ENCODE peak calls at places on chromosomes 13 and 19, in four cellular contexts. One of them, this sample, is unnamed. For H3K4me1, the result is how much of the 10 kb centered on the place peaks cover.

GRCh38 chr13:106499905-106500304 is 35.6 kb downstream of the EFNB2 start:
- DNase-seq in astrocyte: peak
- DNase-seq in neural progenitor cell: no peak
- DNase-seq in IMR-90: peak
- DNase-seq in this sample: peak

GRCh38 chr19:11699931-11700794 is 38.6 kb downstream of the ZNF823 start:
- DNase-seq in astrocyte: peak
- DNase-seq in neural progenitor cell: peak
- DNase-seq in IMR-90: peak
- DNase-seq in this sample: peak

GRCh38 chr13:24212674-24213073 is 52.2 kb downstream of the SPATA13 start:
- DNase-seq in neural progenitor cell: no peak
- DNase-seq in astrocyte: no peak
- DNase-seq in IMR-90: no peak
- DNase-seq in this sample: no peak

GRCh38 chr19:4390862-4391693 is 9.3 kb downstream of the SH3GL1 start:
- DNase-seq in IMR-90: no peak
- DNase-seq in astrocyte: no peak
- DNase-seq in neural progenitor cell: no peak
- DNase-seq in this sample: no peak

GRCh38 chr19:56333506-56333905 is 18.9 kb upstream of the ZSCAN5A start:
- DNase-seq in neural progenitor cell: peak
- DNase-seq in IMR-90: peak
- DNase-seq in astrocyte: peak
- DNase-seq in this sample: peak

GRCh38 chr13:98548230-98548629 is 28.7 kb downstream of the STK24 start:
- DNase-seq in neural progenitor cell: no peak
- DNase-seq in IMR-90: peak
- DNase-seq in astrocyte: no peak
- DNase-seq in this sample: no peak

GRCh38 chr19:13207237-13208130 is 57.3 kb downstream of the IER2 start:
- DNase-seq in IMR-90: no peak
- DNase-seq in astrocyte: no peak
- DNase-seq in neural progenitor cell: peak
- DNase-seq in this sample: no peak

GRCh38 chr13:29498426-29499040 is 97.0 kb downstream of the SLC7A1 start:
- DNase-seq in astrocyte: no peak
- DNase-seq in IMR-90: no peak
- DNase-seq in neural progenitor cell: no peak
- DNase-seq in this sample: no peak

GRCh38 chr13:46609052-46609451 is 56.1 kb downstream of the LRCH1 start:
- DNase-seq in astrocyte: no peak
- DNase-seq in neural progenitor cell: no peak
- DNase-seq in IMR-90: no peak
- DNase-seq in this sample: no peak

GRCh38 chr13:57629391-57629804 is 2.1 kb upstream of the PCDH17 start:
- DNase-seq in IMR-90: no peak
- DNase-seq in neural progenitor cell: no peak
- DNase-seq in astrocyte: peak
- DNase-seq in this sample: no peak

GRCh38 chr13:32390484-32390883 is 37.4 kb downstream of the N4BP2L1 start:
- DNase-seq in IMR-90: no peak
- DNase-seq in neural progenitor cell: no peak
- DNase-seq in astrocyte: no peak
- DNase-seq in this sample: no peak

GRCh38 chr19:1901940-1902404 is 3.2 kb upstream of the ADAT3 start:
- DNase-seq in neural progenitor cell: no peak
- DNase-seq in astrocyte: no peak
- DNase-seq in IMR-90: no peak
- DNase-seq in this sample: no peak

GRCh38 chr13:84609716-84610115 is 727.4 kb upstream of the SLITRK1 start:
- DNase-seq in IMR-90: peak
- DNase-seq in astrocyte: peak
- DNase-seq in neural progenitor cell: no peak
- DNase-seq in this sample: no peak

GRCh38 chr13:98954313-98954712 is 23.6 kb downstream of the DOCK9 start:
- DNase-seq in astrocyte: no peak
- DNase-seq in neural progenitor cell: peak
- DNase-seq in IMR-90: no peak
- DNase-seq in this sample: no peak

GRCh38 chr13:45696610-45697226 is 5.4 kb upstream of the CBY2 start:
- DNase-seq in astrocyte: peak
- DNase-seq in neural progenitor cell: no peak
- DNase-seq in IMR-90: no peak
- DNase-seq in this sample: no peak

GRCh38 chr13:107466326-107466725 is 749.0 kb downstream of the LIG4 start:
- DNase-seq in IMR-90: peak
- DNase-seq in neural progenitor cell: no peak
- DNase-seq in astrocyte: peak
- DNase-seq in this sample: no peak

GRCh38 chr19:16628984-16629691 is 1.1 kb upstream of the MED26 start:
- DNase-seq in IMR-90: peak
- DNase-seq in astrocyte: no peak
- DNase-seq in neural progenitor cell: no peak
- DNase-seq in this sample: peak

GRCh38 chr19:44451687-44452086 is 3.4 kb upstream of the ZNF229 start:
- DNase-seq in IMR-90: no peak
- DNase-seq in astrocyte: no peak
- DNase-seq in neural progenitor cell: no peak
- DNase-seq in this sample: no peak

GRCh38 chr19:16457195-16457953 is 14.4 kb downstream of the EPS15L1 start:
- DNase-seq in astrocyte: peak
- DNase-seq in IMR-90: peak
- DNase-seq in neural progenitor cell: peak
- DNase-seq in this sample: no peak

GRCh38 chr13:26995159-26995558 is 176.5 kb downstream of the USP12 start:
- DNase-seq in neural progenitor cell: no peak
- DNase-seq in IMR-90: no peak
- DNase-seq in astrocyte: no peak
- DNase-seq in this sample: no peak

GRCh38 chr19:46945668-46946067 is 74.0 kb upstream of the NPAS1 start:
- DNase-seq in IMR-90: no peak
- DNase-seq in astrocyte: no peak
- DNase-seq in neural progenitor cell: no peak
- DNase-seq in this sample: no peak

GRCh38 chr13:65894049-65894448 is 1336.1 kb downstream of the PCDH9 start:
- DNase-seq in neural progenitor cell: no peak
- DNase-seq in astrocyte: no peak
- DNase-seq in IMR-90: no peak
- DNase-seq in this sample: no peak

GRCh38 chr13:95509521-95510315 is 42.8 kb upstream of the CLDN10 start:
- DNase-seq in astrocyte: peak
- DNase-seq in IMR-90: peak
- DNase-seq in neural progenitor cell: no peak
- DNase-seq in this sample: no peak

GRCh38 chr19:16463991-16464575 is 7.7 kb downstream of the EPS15L1 start:
- DNase-seq in astrocyte: peak
- DNase-seq in neural progenitor cell: no peak
- DNase-seq in IMR-90: peak
- DNase-seq in this sample: no peak

GRCh38 chr19:40274585-40275544 is 10.3 kb downstream of the AKT2 start:
- DNase-seq in astrocyte: no peak
- DNase-seq in neural progenitor cell: no peak
- DNase-seq in IMR-90: no peak
- DNase-seq in this sample: no peak

GRCh38 chr19:14089662-14090508 is 666 bp downstream of the SAMD1 start:
- DNase-seq in neural progenitor cell: peak
- DNase-seq in astrocyte: peak
- DNase-seq in IMR-90: peak
- DNase-seq in this sample: peak

GRCh38 chr19:44819246-44819832 is 10.4 kb downstream of the BCAM start:
- DNase-seq in astrocyte: no peak
- DNase-seq in neural progenitor cell: no peak
- DNase-seq in IMR-90: no peak
- DNase-seq in this sample: no peak

GRCh38 chr13:40271931-40272775 is 394.3 kb downstream of the FOXO1 start:
- DNase-seq in astrocyte: peak
- DNase-seq in neural progenitor cell: no peak
- DNase-seq in IMR-90: peak
- DNase-seq in this sample: no peak

GRCh38 chr13:99366075-99366987 is 59.1 kb upstream of the GPR183 start:
- DNase-seq in astrocyte: no peak
- DNase-seq in IMR-90: no peak
- DNase-seq in neural progenitor cell: no peak
- DNase-seq in this sample: no peak

GRCh38 chr19:18159810-18160209 is 6.8 kb downstream of the PIK3R2 start:
- DNase-seq in IMR-90: no peak
- DNase-seq in neural progenitor cell: no peak
- DNase-seq in astrocyte: no peak
- DNase-seq in this sample: no peak

GRCh38 chr13:40272776-40273139 is 393.7 kb downstream of the FOXO1 start:
- DNase-seq in neural progenitor cell: no peak
- DNase-seq in IMR-90: peak
- DNase-seq in astrocyte: peak
- DNase-seq in this sample: no peak

GRCh38 chr19:37329686-37330085 is 41.2 kb upstream of the ZNF527 start:
- DNase-seq in IMR-90: no peak
- DNase-seq in neural progenitor cell: peak
- DNase-seq in astrocyte: no peak
- DNase-seq in this sample: no peak

GRCh38 chr13:28684257-28684656 is 25.3 kb downstream of the POMP start:
- DNase-seq in neural progenitor cell: peak
- DNase-seq in astrocyte: no peak
- DNase-seq in IMR-90: no peak
- DNase-seq in this sample: no peak

DNA sequence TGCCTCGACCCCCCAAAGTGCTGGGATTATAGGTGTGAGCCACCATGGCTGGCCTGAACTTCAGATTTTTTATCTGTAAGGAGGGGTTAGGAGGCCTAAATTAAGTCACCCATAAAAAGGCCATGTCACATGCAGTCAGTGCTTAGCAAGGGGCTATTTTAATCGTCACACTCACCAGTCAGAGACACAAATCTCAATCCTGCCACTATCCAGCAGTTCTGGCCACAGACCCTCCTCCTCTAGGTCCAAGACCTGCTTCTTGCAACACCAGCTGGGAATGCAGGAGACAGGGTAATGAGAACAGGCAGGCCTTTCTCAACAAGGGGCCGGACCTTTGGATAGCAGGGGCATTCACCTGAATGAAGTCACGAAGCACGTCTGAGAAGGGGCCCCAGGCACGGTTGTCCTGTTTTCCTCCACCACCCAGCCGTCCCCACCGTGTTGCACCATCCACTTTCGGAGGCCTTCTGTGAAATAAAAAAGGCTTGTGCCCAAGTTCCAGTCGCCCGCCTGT is 1.4 kb downstream of the FBXO27 start:
- DNase-seq in neural progenitor cell: no peak
- DNase-seq in astrocyte: no peak
- DNase-seq in IMR-90: no peak
- DNase-seq in this sample: no peak
- H3K9ac ChIP-seq in neural progenitor cell: no peak
- H3K9ac ChIP-seq in astrocyte: no peak
- H3K9ac ChIP-seq in IMR-90: no peak
- H3K9ac ChIP-seq in this sample: no peak

GRCh38 chr13:94065741-94066140 is 413.7 kb downstream of the DCT start:
- DNase-seq in IMR-90: peak
- DNase-seq in astrocyte: peak
- DNase-seq in neural progenitor cell: no peak
- DNase-seq in this sample: no peak

GRCh38 chr13:94058821-94059360 is 420.6 kb downstream of the DCT start:
- DNase-seq in astrocyte: no peak
- DNase-seq in neural progenitor cell: no peak
- DNase-seq in IMR-90: no peak
- DNase-seq in this sample: no peak

GRCh38 chr13:94057618-94058017 is 421.9 kb downstream of the DCT start:
- DNase-seq in astrocyte: no peak
- DNase-seq in neural progenitor cell: no peak
- DNase-seq in IMR-90: no peak
- DNase-seq in this sample: no peak

GRCh38 chr13:94063096-94063495 is 416.4 kb downstream of the DCT start:
- DNase-seq in astrocyte: peak
- DNase-seq in neural progenitor cell: no peak
- DNase-seq in IMR-90: peak
- DNase-seq in this sample: no peak

GRCh38 chr13:94061316-94061715 is 418.2 kb downstream of the DCT start:
- DNase-seq in neural progenitor cell: no peak
- DNase-seq in astrocyte: peak
- DNase-seq in IMR-90: peak
- DNase-seq in this sample: no peak
- H3K4me1 ChIP-seq in neural progenitor cell: under half
- H3K4me1 ChIP-seq in astrocyte: under half
- H3K4me1 ChIP-seq in IMR-90: under half
- H3K4me1 ChIP-seq in this sample: under half

DNA sequence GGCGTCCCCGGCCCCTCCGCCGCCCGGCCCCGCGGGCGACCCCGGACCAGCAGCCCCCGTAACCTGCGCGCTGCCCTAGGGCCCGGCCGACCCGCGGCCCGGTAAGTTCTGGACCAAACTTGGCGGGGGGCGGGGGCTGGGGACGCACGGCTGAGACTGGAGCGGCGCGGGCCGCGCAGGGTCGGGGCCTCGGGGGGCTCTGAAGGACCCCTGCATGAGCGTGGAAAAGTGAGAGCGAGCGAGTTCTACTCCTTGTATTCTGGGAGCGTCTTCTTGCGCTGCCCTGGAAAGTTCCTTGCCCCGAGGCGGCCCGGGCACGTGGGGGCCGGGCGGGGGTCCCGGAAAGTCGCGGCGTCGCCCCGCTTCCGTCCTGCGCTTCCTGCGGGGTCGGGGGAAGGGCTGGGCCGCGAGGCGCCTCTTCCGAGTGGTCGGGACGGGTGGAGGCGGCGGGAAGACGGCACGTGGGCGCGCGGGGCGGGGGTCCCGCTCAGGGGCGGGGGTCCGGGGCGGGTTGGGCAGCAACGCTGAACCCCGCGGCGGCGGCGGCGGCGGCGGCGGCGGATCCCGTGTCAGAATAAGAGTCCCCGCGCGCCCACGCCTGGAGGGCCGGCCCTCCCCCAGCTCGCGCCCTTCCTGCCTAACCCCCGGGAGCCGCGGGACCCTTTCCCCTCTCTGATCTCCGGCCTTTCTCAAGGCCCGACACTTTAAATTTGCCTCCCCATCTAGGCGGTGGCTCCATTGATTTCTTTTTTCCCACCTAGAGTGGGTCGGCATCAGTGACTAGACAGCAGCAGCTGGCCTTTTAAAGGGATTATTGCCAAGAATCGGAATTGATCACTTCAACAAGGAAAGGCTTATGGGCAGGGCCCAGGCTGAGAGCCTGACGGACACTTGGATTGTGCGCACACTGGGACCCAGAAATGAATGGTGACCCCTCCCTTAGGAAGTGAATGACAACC is 723 bp downstream of the GATAD2A start:
- DNase-seq in neural progenitor cell: peak
- DNase-seq in IMR-90: peak
- DNase-seq in astrocyte: peak
- DNase-seq in this sample: peak
- H2AFZ ChIP-seq in neural progenitor cell: no peak
- H2AFZ ChIP-seq in IMR-90: peak
- H2AFZ ChIP-seq in astrocyte: peak
- H2AFZ ChIP-seq in this sample: peak

DNA sequence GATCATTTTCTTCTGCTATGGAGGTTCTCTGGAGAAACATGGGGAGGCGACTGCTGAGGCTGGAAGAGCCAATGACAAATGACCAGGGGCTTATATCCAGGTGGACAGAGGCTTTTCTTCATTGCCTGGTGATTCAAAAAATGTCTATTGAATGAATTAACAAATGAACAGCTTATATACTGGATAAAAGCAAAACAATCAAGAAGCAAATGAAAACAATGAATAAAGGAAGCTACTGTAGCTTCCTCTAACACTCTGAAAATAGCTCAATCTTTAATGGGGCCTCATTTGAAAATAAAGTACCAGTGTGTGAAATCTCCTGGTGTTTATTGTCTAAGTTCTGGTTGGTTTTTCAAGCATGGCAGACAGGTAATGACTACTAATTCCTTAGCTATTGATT is 167.5 kb upstream of the TMTC4 start:
- DNase-seq in IMR-90: no peak
- DNase-seq in astrocyte: no peak
- DNase-seq in neural progenitor cell: no peak
- DNase-seq in this sample: no peak
- H3K9ac ChIP-seq in IMR-90: no peak
- H3K9ac ChIP-seq in astrocyte: no peak
- H3K9ac ChIP-seq in neural progenitor cell: no peak
- H3K9ac ChIP-seq in this sample: no peak

This sample was measured in DND-41.